ENCODE peak calls at places on chromosomes 11 and 22, in seven cellular contexts. H is trophoblast cell; D is H9; E is CD4-positive, alpha-beta T cell; X is sigmoid colon; S is CD4-positive, CD25-positive, alpha-beta regulatory T cell; K is heart right ventricle. R is an unnamed sample.

GRCh38 chr11:110878513-110878912 is 166.3 kb upstream of the ARHGAP20 start:
- DNase-seq in S (no peak), E (no peak), H (no peak), X (no peak), K (no peak), D (no peak), R (no peak)

GRCh38 chr11:119796363-119797060 is 67.5 kb upstream of the NECTIN1 start:
- DNase-seq in K (no peak), X (no peak), S (no peak), E (no peak), H (no peak), D (no peak), R (no peak)

GRCh38 chr11:127230392-127230791 is 229.8 kb upstream of the KIRREL3 start:
- DNase-seq in D (no peak), S (no peak), E (no peak), H (no peak), K (no peak), X (no peak), R (no peak)

GRCh38 chr11:6298605-6299004 is 21.7 kb downstream of the CAVIN3 start:
- DNase-seq in S (no peak), K (peak), X (no peak), D (peak), E (no peak), H (peak), R (peak)

GRCh38 chr22:38262051-38262795 is 10.6 kb downstream of the TMEM184B start:
- DNase-seq in X (peak), E (peak), H (peak), K (peak), D (peak), S (peak), R (peak)

GRCh38 chr11:102256251-102256650 is 61.0 kb upstream of the BIRC3 start:
- DNase-seq in E (no peak), K (no peak), S (no peak), X (no peak), H (peak), D (no peak), R (no peak)

GRCh38 chr11:43515090-43515489 is 156.4 kb downstream of the TTC17 start:
- DNase-seq in E (no peak), X (no peak), K (no peak), D (peak), H (no peak), S (no peak), R (peak)

GRCh38 chr11:109435121-109435742 is 13.2 kb downstream of the C11orf87 start:
- DNase-seq in H (no peak), D (no peak), E (no peak), K (no peak), X (no peak), S (no peak), R (no peak)

GRCh38 chr11:67632175-67632981 is 2.6 kb upstream of the NUDT8 start:
- DNase-seq in K (peak), S (no peak), X (peak), H (no peak), D (peak), E (no peak), R (peak)

GRCh38 chr22:42562282-42562681 is 8.5 kb downstream of the SERHL2 start:
- DNase-seq in X (no peak), K (no peak), E (no peak), D (no peak), S (no peak), H (no peak), R (no peak)

GRCh38 chr22:42561856-42562255 is 8.1 kb downstream of the SERHL2 start:
- DNase-seq in X (no peak), E (no peak), S (no peak), H (no peak), D (peak), K (no peak), R (no peak)

GRCh38 chr22:42560781-42561180 is 7.0 kb downstream of the SERHL2 start:
- DNase-seq in K (no peak), S (no peak), H (peak), E (no peak), X (no peak), D (peak), R (peak)

GRCh38 chr22:42564699-42565098 is 10.9 kb downstream of the SERHL2 start:
- DNase-seq in K (no peak), E (no peak), S (no peak), H (no peak), D (no peak), X (no peak), R (no peak)

DNA sequence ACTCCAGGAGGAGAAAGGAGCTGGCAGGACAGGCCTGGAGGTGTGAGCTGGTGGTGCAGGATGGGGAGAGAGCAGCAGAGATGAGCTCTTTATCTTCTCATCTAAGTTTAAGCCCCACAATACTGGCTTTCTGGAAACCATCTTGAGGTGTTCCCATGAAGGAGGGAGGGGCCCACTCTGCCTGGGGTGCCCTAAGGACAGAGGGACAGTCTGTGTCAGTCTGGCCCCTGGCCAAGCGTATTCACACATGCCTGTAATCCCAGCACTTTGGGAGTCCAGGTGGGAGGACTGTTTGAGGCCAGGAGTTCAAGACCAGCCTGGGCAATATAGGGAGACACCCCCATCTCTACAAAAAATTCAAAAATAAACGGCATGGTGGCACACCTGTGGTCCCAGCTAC is 8.9 kb downstream of the SERHL2 start:
- DNase-seq in K (no peak), S (no peak), X (no peak), D (no peak), E (no peak), H (no peak), R (no peak)
- H3K27ac ChIP-seq in K (peak), S (no peak), X (no peak), D (no peak), E (no peak), H (peak), R (no peak)

GRCh38 chr22:41598891-41599635 is 9.4 kb upstream of the PMM1 start:
- DNase-seq in E (no peak), S (no peak), H (no peak), K (no peak), X (no peak), D (no peak), R (no peak)

GRCh38 chr22:41596776-41597634 is 7.4 kb upstream of the PMM1 start:
- DNase-seq in K (peak), E (peak), H (peak), D (peak), S (no peak), X (peak), R (peak)

GRCh38 chr22:41595703-41596102 is 6.1 kb upstream of the PMM1 start:
- DNase-seq in X (no peak), E (no peak), H (no peak), D (no peak), K (no peak), S (no peak), R (no peak)

GRCh38 chr22:41597635-41597953 is 8.0 kb upstream of the PMM1 start:
- DNase-seq in H (no peak), D (no peak), S (no peak), K (no peak), X (no peak), E (no peak), R (no peak)

GRCh38 chr22:41598081-41598480 is 8.4 kb upstream of the PMM1 start:
- DNase-seq in K (no peak), E (no peak), H (no peak), D (no peak), X (no peak), S (no peak), R (no peak)
- H3K27ac ChIP-seq in K (no peak), E (no peak), H (no peak), D (no peak), X (no peak), S (no peak), R (no peak)

GRCh38 chr11:124674571-124674970 is 867 bp downstream of the SPA17 start:
- DNase-seq in H (peak), D (no peak), S (no peak), X (no peak), K (no peak), E (no peak), R (no peak)
- H3K27ac ChIP-seq in H (no peak), D (no peak), S (peak), X (peak), K (no peak), E (peak), R (no peak)

GRCh38 chr11:15972838-15973237 is 383.5 kb downstream of the SOX6 start:
- DNase-seq in K (no peak), H (peak), S (no peak), D (peak), E (no peak), X (no peak), R (no peak)
- H3K27ac ChIP-seq in K (no peak), H (no peak), S (no peak), D (no peak), E (no peak), X (no peak), R (no peak)

DNA sequence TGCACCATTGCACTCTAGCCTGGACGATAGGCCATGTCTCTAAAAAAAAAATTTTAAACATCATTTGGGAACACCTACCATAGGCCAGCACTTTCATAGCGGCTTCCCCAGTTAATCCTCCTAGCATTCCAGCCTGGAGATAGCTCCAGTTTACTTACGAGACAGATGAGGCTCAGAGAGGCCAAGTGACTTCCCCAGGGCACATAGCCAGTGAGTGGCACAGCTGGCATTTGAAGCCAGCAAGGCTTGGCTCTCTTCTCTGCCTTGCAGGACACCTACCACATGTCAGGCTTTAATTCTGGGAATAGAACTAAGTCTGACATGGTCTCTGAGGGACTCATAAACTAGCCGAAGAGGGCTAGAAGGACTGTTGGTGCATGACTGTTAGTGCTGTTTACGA is 4.9 kb upstream of the TAGLN start:
- DNase-seq in D (no peak), K (no peak), E (no peak), X (no peak), H (no peak), S (no peak), R (no peak)
- H3K27ac ChIP-seq in D (no peak), K (no peak), E (no peak), X (no peak), H (no peak), S (no peak), R (no peak)

GRCh38 chr11:73759520-73760065 is 1.3 kb downstream of the RAB6A start:
- DNase-seq in K (no peak), H (peak), S (no peak), D (no peak), E (no peak), X (no peak), R (no peak)

GRCh38 chr11:73758451-73758850 is 2.4 kb downstream of the RAB6A start:
- DNase-seq in E (no peak), S (no peak), X (no peak), H (no peak), K (no peak), D (no peak), R (no peak)

GRCh38 chr11:73755670-73756069 is 5.2 kb downstream of the RAB6A start:
- DNase-seq in D (no peak), H (no peak), K (no peak), X (no peak), S (no peak), E (no peak), R (no peak)

GRCh38 chr11:73760066-73760679 is 701 bp downstream of the RAB6A start:
- DNase-seq in H (peak), E (no peak), K (peak), S (no peak), D (peak), X (peak), R (peak)

GRCh38 chr11:73757598-73757997 is 3.3 kb downstream of the RAB6A start:
- DNase-seq in X (no peak), E (no peak), H (peak), D (no peak), S (no peak), K (no peak), R (no peak)
- H3K27ac ChIP-seq in X (no peak), E (no peak), H (no peak), D (no peak), S (no peak), K (no peak), R (peak)

GRCh38 chr22:46391486-46392136 is 56.1 kb downstream of the TRMU start:
- DNase-seq in E (no peak), D (no peak), X (no peak), S (no peak), H (peak), K (no peak), R (no peak)

GRCh38 chr22:46389081-46389480 is 53.6 kb downstream of the TRMU start:
- DNase-seq in K (no peak), X (no peak), D (no peak), E (no peak), H (no peak), S (no peak), R (no peak)

GRCh38 chr22:46392137-46392844 is 56.8 kb downstream of the TRMU start:
- DNase-seq in E (no peak), K (no peak), S (no peak), X (no peak), D (no peak), H (no peak), R (no peak)

GRCh38 chr22:46390105-46390651 is 54.7 kb downstream of the TRMU start:
- DNase-seq in H (no peak), K (no peak), E (no peak), S (no peak), X (no peak), D (no peak), R (no peak)

GRCh38 chr22:46390652-46391301 is 55.3 kb downstream of the TRMU start:
- DNase-seq in H (peak), D (no peak), X (no peak), K (peak), E (no peak), S (no peak), R (peak)
- H3K27ac ChIP-seq in H (no peak), D (no peak), X (no peak), K (peak), E (no peak), S (no peak), R (no peak)

GRCh38 chr11:57566035-57566504 is 1.4 kb downstream of the UBE2L6 start:
- DNase-seq in S (peak), D (no peak), X (no peak), E (no peak), K (no peak), H (peak), R (no peak)
- H3K27ac ChIP-seq in S (peak), D (no peak), X (peak), E (peak), K (peak), H (no peak), R (no peak)